ENCODE peak calls at places on chromosomes 13 and 19, in five cellular contexts. R, H, J, K and E are unnamed samples.
A peak's percentile ranks its signal among the peaks of the same experiment; 100 is the strongest.

GRCh38 chr13:75875450-75875849 is 239.3 kb downstream of the LMO7 start:
- DNase-seq in H (no peak), J (no peak), K (no peak), R (no peak), E (no peak)

GRCh38 chr19:48686103-48686502 is 9.7 kb upstream of the FUT2 start:
- DNase-seq in J (no peak), K (no peak), R (no peak), H (no peak), E (no peak)

GRCh38 chr13:106534844-106535551 is 464 bp downstream of the EFNB2 start:
- DNase-seq in J (no peak), K (peak; percentile 27), R (no peak), H (peak; percentile 48), E (no peak)

GRCh38 chr19:19334989-19335344 is 14.3 kb downstream of the MAU2 start:
- DNase-seq in J (no peak), R (no peak), H (no peak), K (no peak), E (no peak)

GRCh38 chr13:75685239-75685697 is 49.1 kb downstream of the LMO7 start:
- DNase-seq in J (peak; percentile 39), H (peak; percentile 90), R (peak; percentile 52), K (peak; percentile 88), E (peak; percentile 6)

GRCh38 chr13:110555601-110556223 is 5.8 kb downstream of the RAB20 start:
- DNase-seq in K (no peak), J (no peak), H (no peak), R (no peak), E (no peak)

GRCh38 chr13:110825516-110825915 is 89.4 kb downstream of the ANKRD10 start:
- DNase-seq in J (no peak), K (no peak), H (no peak), R (no peak), E (no peak)

GRCh38 chr19:3263866-3264265 is 39.4 kb downstream of the CELF5 start:
- DNase-seq in R (no peak), K (no peak), H (no peak), J (no peak), E (no peak)

GRCh38 chr13:21759503-21759902 is 88.6 kb downstream of the FGF9 start:
- DNase-seq in J (no peak), H (no peak), R (no peak), K (no peak), E (no peak)

GRCh38 chr19:14116918-14117578 is 514 bp downstream of the PRKACA start:
- DNase-seq in H (no peak), K (no peak), J (no peak), R (no peak), E (no peak)

GRCh38 chr13:24911135-24911524 is 147.2 kb downstream of the RNF17 start:
- DNase-seq in R (no peak), J (no peak), K (peak; percentile 26), H (peak; percentile 72), E (no peak)

GRCh38 chr19:40601061-40601973 is at the start of gene LTBP4:
- DNase-seq in R (peak; percentile 40), J (no peak), H (peak; percentile 56), K (peak; percentile 50), E (no peak)

GRCh38 chr19:7926021-7926726 is at the start of gene CTXN1:
- DNase-seq in H (peak; percentile 75), R (peak; percentile 71), J (no peak), K (peak; percentile 68), E (peak; percentile 72)

GRCh38 chr13:97335488-97336134 is 98.4 kb upstream of the RAP2A start:
- DNase-seq in J (no peak), K (no peak), R (no peak), H (no peak), E (no peak)

GRCh38 chr13:74464656-74465055 is 330.5 kb upstream of the KLF12 start:
- DNase-seq in H (no peak), K (no peak), J (no peak), R (no peak), E (no peak)

GRCh38 chr13:44128522-44128921 is 245.1 kb upstream of the SERP2 start:
- DNase-seq in K (no peak), H (no peak), R (no peak), J (no peak), E (no peak)

GRCh38 chr13:86080340-86080995 is 281.2 kb upstream of the SLITRK6 start:
- DNase-seq in H (no peak), J (no peak), K (no peak), R (no peak), E (no peak)

GRCh38 chr13:76474356-76474755 is 411.8 kb downstream of the KCTD12 start:
- DNase-seq in R (no peak), J (no peak), K (no peak), H (no peak), E (no peak)

GRCh38 chr13:103386341-103386740 is 320.1 kb upstream of the SLC10A2 start:
- DNase-seq in K (peak; percentile 25), R (no peak), H (peak; percentile 14), J (no peak), E (no peak)

GRCh38 chr19:46404039-46404883 is 9.1 kb downstream of the CCDC8 start:
- DNase-seq in R (peak; percentile 83), H (peak; percentile 74), K (peak; percentile 65), J (no peak), E (no peak)

GRCh38 chr19:13208964-13209796 is 59.0 kb downstream of the IER2 start:
- DNase-seq in K (no peak), H (no peak), R (peak; percentile 70), J (no peak), E (no peak)

GRCh38 chr13:68160466-68160865 is 930.3 kb upstream of the PCDH9 start:
- DNase-seq in H (no peak), J (no peak), K (no peak), R (no peak), E (no peak)

GRCh38 chr19:5975388-5975728 is 2.6 kb downstream of the RANBP3 start:
- DNase-seq in H (no peak), R (no peak), J (no peak), K (no peak), E (no peak)
- H3K9ac ChIP-seq in H (peak overlapping the region; percentile 3), R (no peak overlapping the region), J (no peak overlapping the region), K (no peak overlapping the region), E (no peak overlapping the region)

GRCh38 chr19:1064661-1065605 is 2.0 kb upstream of the ARHGAP45 start:
- DNase-seq in J (no peak), H (peak; percentile 77), K (peak; percentile 95), R (peak; percentile 81), E (no peak)
- H2BK12ac ChIP-seq in J (peak overlapping the region; percentile 80), H (no peak overlapping the region), K (peak overlapping the region; percentile 34), R (no peak overlapping the region), E (peak overlapping the region; percentile 8)

DNA sequence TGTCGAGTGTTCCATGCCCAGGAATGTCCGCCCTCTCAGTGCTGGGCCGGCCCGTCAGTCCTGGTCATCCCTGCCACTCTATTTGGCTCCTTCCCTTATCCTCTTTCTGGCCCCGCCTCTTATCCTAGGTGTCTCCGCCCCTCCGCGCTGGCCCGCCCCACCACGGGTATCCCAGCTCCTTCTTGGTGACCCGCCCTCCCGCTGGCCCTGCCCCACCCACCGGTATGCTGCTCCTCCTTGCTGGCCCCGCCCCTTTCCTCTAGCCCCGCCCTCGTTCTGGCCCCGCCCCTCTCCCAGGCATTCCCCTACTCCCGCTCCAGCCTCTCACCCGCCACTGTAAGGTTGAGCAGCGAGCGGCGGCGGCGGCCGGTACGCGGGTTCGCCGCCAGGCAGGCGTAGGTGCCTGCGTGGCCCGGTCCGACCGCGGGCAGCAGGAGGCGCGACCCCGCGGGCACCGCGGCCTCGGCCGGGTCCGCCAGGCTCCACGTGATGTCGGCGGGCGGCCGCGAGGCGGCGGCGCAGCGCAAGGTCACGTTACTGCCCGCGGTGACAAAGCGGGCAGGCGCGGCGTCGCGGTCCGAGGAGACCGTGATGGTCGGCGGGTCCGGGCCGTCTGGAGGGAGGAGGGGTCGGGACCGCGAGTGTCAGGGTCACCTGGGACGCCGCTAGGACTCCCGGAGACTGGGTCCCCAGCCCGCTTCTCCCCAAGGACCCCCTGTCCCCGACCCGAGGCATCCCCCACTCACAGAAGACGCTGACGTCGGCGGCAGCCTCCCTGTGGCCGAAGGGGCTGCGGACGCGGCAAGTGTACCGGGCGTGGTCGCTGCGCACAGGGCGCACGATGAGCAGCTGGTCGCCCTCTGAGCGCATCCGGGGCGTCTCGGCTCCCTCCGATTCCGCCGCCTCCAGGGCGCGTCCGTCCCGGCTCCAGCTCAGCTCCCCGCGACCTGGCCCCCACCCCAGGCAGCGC is 2.0 kb downstream of the VSIG10L start:
- DNase-seq in H (peak; percentile 97), K (peak; percentile 96), J (peak; percentile 93), R (peak; percentile 99), E (peak; percentile 96)
- H3K9ac ChIP-seq in H (peak overlapping the region; percentile 80), K (no peak overlapping the region), J (peak overlapping the region; percentile 67), R (no peak overlapping the region), E (peak overlapping the region; percentile 95)

GRCh38 chr13:114263590-114263989 is 17.8 kb upstream of the UPF3A start:
- DNase-seq in J (no peak), R (no peak), K (no peak), H (no peak), E (no peak)
- H2BK12ac ChIP-seq in J (no peak overlapping the region), R (no peak overlapping the region), K (no peak overlapping the region), H (no peak overlapping the region), E (no peak overlapping the region)

GRCh38 chr19:10390652-10391286 is 10.4 kb upstream of the TYK2 start:
- DNase-seq in H (peak; percentile 73), K (peak; percentile 87), J (no peak), R (peak; percentile 85), E (peak; percentile 68)
- H3K9ac ChIP-seq in H (no peak overlapping the region), K (no peak overlapping the region), J (no peak overlapping the region), R (no peak overlapping the region), E (no peak overlapping the region)

GRCh38 chr13:113821847-113822246 is 42.0 kb downstream of the GAS6 start:
- DNase-seq in J (no peak), R (no peak), H (no peak), K (no peak), E (no peak)

GRCh38 chr13:113822266-113822665 is 41.6 kb downstream of the GAS6 start:
- DNase-seq in H (no peak), J (no peak), K (no peak), R (no peak), E (no peak)

GRCh38 chr13:113822956-113823744 is 40.7 kb downstream of the GAS6 start:
- DNase-seq in J (no peak), K (no peak), R (no peak), H (no peak), E (no peak)

GRCh38 chr13:113825851-113826250 is 38.0 kb downstream of the GAS6 start:
- DNase-seq in K (no peak), H (no peak), R (no peak), J (no peak), E (no peak)

GRCh38 chr13:113823771-113824170 is 40.1 kb downstream of the GAS6 start:
- DNase-seq in K (no peak), H (no peak), R (no peak), J (no peak), E (no peak)
- H2BK12ac ChIP-seq in K (no peak overlapping the region), H (no peak overlapping the region), R (no peak overlapping the region), J (no peak overlapping the region), E (no peak overlapping the region)